ENCODE peak calls at places on chromosome 22, in six cellular contexts. Z, S, J, L, Y and E are unnamed samples.

GRCh38 chr22:31451709-31452571 is 37.7 kb downstream of the EIF4ENIF1 start:
- DNase-seq in Y (no peak), J (peak; percentile 66), L (no peak), Z (peak; percentile 60), S (peak; percentile 60), E (peak; percentile 59)

GRCh38 chr22:50485221-50486131 is 1.2 kb upstream of the MIOX start:
- DNase-seq in S (no peak), L (peak; percentile 97), Z (no peak), Y (peak; percentile 80), J (no peak), E (no peak)

GRCh38 chr22:17119481-17120202 is 1.5 kb downstream of the TMEM121B start:
- DNase-seq in S (peak; percentile 13), Y (no peak), Z (peak; percentile 80), J (peak; percentile 20), L (peak; percentile 49), E (peak; percentile 90)

GRCh38 chr22:36701941-36702640 is 1.5 kb downstream of the CACNG2 start:
- DNase-seq in Z (no peak), Y (no peak), S (no peak), L (no peak), J (no peak), E (no peak)

GRCh38 chr22:44439356-44440223 is 58.4 kb downstream of the RTL6 start:
- DNase-seq in J (no peak), S (no peak), Y (peak; percentile 40), L (no peak), Z (no peak), E (peak; percentile 39)

GRCh38 chr22:25153961-25154685 is 45.5 kb upstream of the CRYBB3 start:
- DNase-seq in J (peak; percentile 93), L (no peak), Y (no peak), S (no peak), Z (peak; percentile 55), E (peak; percentile 67)

GRCh38 chr22:50092342-50092741 is 2.5 kb downstream of the MOV10L1 start:
- DNase-seq in Z (no peak), J (no peak), L (no peak), Y (no peak), S (no peak), E (no peak)

GRCh38 chr22:17158568-17159503 is at the start of gene HDHD5:
- DNase-seq in S (peak; percentile 87), Z (peak; percentile 95), Y (peak; percentile 97), L (peak; percentile 90), J (peak; percentile 91), E (peak; percentile 98)

GRCh38 chr22:18994780-18995711 is 59.0 kb upstream of the PRODH start:
- DNase-seq in Z (peak; percentile 52), L (no peak), Y (no peak), J (no peak), S (no peak), E (no peak)

GRCh38 chr22:49967333-49968241 is 7.0 kb downstream of the PIM3 start:
- DNase-seq in Y (peak; percentile 93), L (peak; percentile 71), J (peak; percentile 64), Z (no peak), S (no peak), E (peak; percentile 63)

GRCh38 chr22:33658775-33659174 is 261.5 kb downstream of the LARGE1 start:
- DNase-seq in S (no peak), L (no peak), J (peak; percentile 86), Y (peak; percentile 79), Z (no peak), E (no peak)

GRCh38 chr22:24009227-24010017 is 1.7 kb upstream of the CABIN1 start:
- DNase-seq in Z (peak; percentile 29), Y (no peak), L (no peak), S (no peak), J (no peak), E (no peak)

GRCh38 chr22:48972979-48973693 is 854.5 kb downstream of the BRD1 start:
- DNase-seq in J (no peak), Y (no peak), L (no peak), Z (no peak), S (no peak), E (no peak)

GRCh38 chr22:19986410-19987341 is 29.9 kb downstream of the ARVCF start:
- DNase-seq in L (peak; percentile 86), Y (peak; percentile 94), J (peak; percentile 76), Z (peak; percentile 90), S (peak; percentile 52), E (peak; percentile 100)

GRCh38 chr22:26406118-26406517 is 22.9 kb upstream of the ASPHD2 start:
- DNase-seq in L (no peak), S (peak; percentile 16), Z (peak; percentile 36), Y (no peak), J (no peak), E (no peak)

GRCh38 chr22:40877488-40877887 is 15.6 kb upstream of the DNAJB7 start:
- DNase-seq in Y (no peak), J (no peak), Z (no peak), S (no peak), L (no peak), E (no peak)

GRCh38 chr22:46596819-46597218 is 23.4 kb upstream of the GRAMD4 start:
- DNase-seq in Z (peak; percentile 78), Y (peak; percentile 88), S (no peak), J (no peak), L (peak; percentile 90), E (peak; percentile 84)

GRCh38 chr22:46673677-46674236 is 53.6 kb downstream of the GRAMD4 start:
- DNase-seq in Y (no peak), S (no peak), L (no peak), J (no peak), Z (no peak), E (peak; percentile 73)

GRCh38 chr22:48920776-48921241 is 906.9 kb downstream of the BRD1 start:
- DNase-seq in J (no peak), L (no peak), Z (no peak), Y (no peak), S (no peak), E (no peak)

GRCh38 chr22:46201059-46201757 is 48.9 kb downstream of the CDPF1 start:
- DNase-seq in Y (no peak), S (no peak), Z (peak; percentile 92), L (no peak), J (no peak), E (peak; percentile 75)

GRCh38 chr22:17858033-17858432 is 83.8 kb upstream of the BID start:
- DNase-seq in Z (no peak), S (no peak), Y (no peak), J (no peak), L (no peak), E (no peak)

GRCh38 chr22:35627267-35628041 is 10.3 kb upstream of the MB start:
- DNase-seq in J (peak; percentile 96), L (peak; percentile 79), Z (peak; percentile 91), S (peak; percentile 91), Y (peak; percentile 92), E (peak; percentile 82)

GRCh38 chr22:41226728-41227655 is 13.7 kb downstream of the CHADL start:
- DNase-seq in Y (no peak), L (no peak), J (no peak), S (no peak), Z (no peak), E (no peak)